ENCODE peak calls at places on chromosomes 7 and 10, in five cellular contexts. One of them, this sample, is unnamed.
A peak's percentile ranks its signal among the peaks of the same experiment; 100 is the strongest.

GRCh38 chr7:128833939-128834310 is 3.7 kb downstream of the FLNC start:
- DNase-seq in IMR-90: no peak
- DNase-seq in CD4-positive, CD25-positive, alpha-beta regulatory T cell: no peak
- DNase-seq in right lobe of liver: no peak
- DNase-seq in cardiac muscle cell: no peak
- DNase-seq in this sample: no peak

GRCh38 chr7:87000344-87000743 is 59.1 kb downstream of the ELAPOR2 start:
- DNase-seq in IMR-90: no peak
- DNase-seq in CD4-positive, CD25-positive, alpha-beta regulatory T cell: no peak
- DNase-seq in right lobe of liver: no peak
- DNase-seq in cardiac muscle cell: no peak
- DNase-seq in this sample: no peak

GRCh38 chr7:47380325-47381131 is 201.4 kb downstream of the TNS3 start:
- DNase-seq in IMR-90: peak; percentile 73
- DNase-seq in CD4-positive, CD25-positive, alpha-beta regulatory T cell: no peak
- DNase-seq in right lobe of liver: no peak
- DNase-seq in cardiac muscle cell: peak; percentile 23
- DNase-seq in this sample: no peak

GRCh38 chr7:42237891-42238531 is 1.0 kb upstream of the GLI3 start:
- DNase-seq in IMR-90: peak; percentile 51
- DNase-seq in CD4-positive, CD25-positive, alpha-beta regulatory T cell: no peak
- DNase-seq in right lobe of liver: peak; percentile 49
- DNase-seq in cardiac muscle cell: peak; percentile 12
- DNase-seq in this sample: no peak

GRCh38 chr10:110002801-110003523 is 4.8 kb upstream of the ADD3 start:
- DNase-seq in IMR-90: no peak
- DNase-seq in CD4-positive, CD25-positive, alpha-beta regulatory T cell: no peak
- DNase-seq in right lobe of liver: no peak
- DNase-seq in cardiac muscle cell: no peak
- DNase-seq in this sample: no peak

GRCh38 chr10:90326498-90327267 is 531.2 kb downstream of the HTR7 start:
- DNase-seq in IMR-90: peak; percentile 50
- DNase-seq in CD4-positive, CD25-positive, alpha-beta regulatory T cell: no peak
- DNase-seq in right lobe of liver: no peak
- DNase-seq in cardiac muscle cell: no peak
- DNase-seq in this sample: no peak

GRCh38 chr7:24221500-24221899 is 62.5 kb upstream of the NPY start:
- DNase-seq in IMR-90: no peak
- DNase-seq in CD4-positive, CD25-positive, alpha-beta regulatory T cell: no peak
- DNase-seq in right lobe of liver: no peak
- DNase-seq in cardiac muscle cell: no peak
- DNase-seq in this sample: no peak

GRCh38 chr10:33841678-33842077 is 507.2 kb upstream of the NRP1 start:
- DNase-seq in IMR-90: no peak
- DNase-seq in CD4-positive, CD25-positive, alpha-beta regulatory T cell: no peak
- DNase-seq in right lobe of liver: no peak
- DNase-seq in cardiac muscle cell: no peak
- DNase-seq in this sample: no peak

GRCh38 chr7:41508755-41509154 is 194.1 kb downstream of the INHBA start:
- DNase-seq in IMR-90: no peak
- DNase-seq in CD4-positive, CD25-positive, alpha-beta regulatory T cell: no peak
- DNase-seq in right lobe of liver: peak; percentile 40
- DNase-seq in cardiac muscle cell: no peak
- DNase-seq in this sample: no peak

GRCh38 chr7:2210551-2211258 is 22.0 kb downstream of the MAD1L1 start:
- DNase-seq in IMR-90: no peak
- DNase-seq in CD4-positive, CD25-positive, alpha-beta regulatory T cell: no peak
- DNase-seq in right lobe of liver: no peak
- DNase-seq in cardiac muscle cell: no peak
- DNase-seq in this sample: no peak

GRCh38 chr10:62380002-62380401 is 5.8 kb downstream of the ZNF365 start:
- DNase-seq in IMR-90: peak; percentile 92
- DNase-seq in CD4-positive, CD25-positive, alpha-beta regulatory T cell: no peak
- DNase-seq in right lobe of liver: no peak
- DNase-seq in cardiac muscle cell: no peak
- DNase-seq in this sample: no peak

GRCh38 chr7:33982425-33982786 is 77.1 kb downstream of the BMPER start:
- DNase-seq in IMR-90: peak; percentile 76
- DNase-seq in CD4-positive, CD25-positive, alpha-beta regulatory T cell: no peak
- DNase-seq in right lobe of liver: no peak
- DNase-seq in cardiac muscle cell: peak; percentile 37
- DNase-seq in this sample: no peak

GRCh38 chr10:44068716-44069482 is 316.0 kb downstream of the CXCL12 start:
- DNase-seq in IMR-90: peak; percentile 28
- DNase-seq in CD4-positive, CD25-positive, alpha-beta regulatory T cell: no peak
- DNase-seq in right lobe of liver: peak; percentile 38
- DNase-seq in cardiac muscle cell: no peak
- DNase-seq in this sample: no peak

GRCh38 chr10:93060887-93061593 is 442 bp downstream of the CYP26C1 start:
- DNase-seq in IMR-90: no peak
- DNase-seq in CD4-positive, CD25-positive, alpha-beta regulatory T cell: no peak
- DNase-seq in right lobe of liver: no peak
- DNase-seq in cardiac muscle cell: no peak
- DNase-seq in this sample: no peak

GRCh38 chr10:35819736-35820135 is 177.6 kb upstream of the FZD8 start:
- DNase-seq in IMR-90: no peak
- DNase-seq in CD4-positive, CD25-positive, alpha-beta regulatory T cell: no peak
- DNase-seq in right lobe of liver: no peak
- DNase-seq in cardiac muscle cell: no peak
- DNase-seq in this sample: no peak

GRCh38 chr7:11130012-11130411 is 156.3 kb downstream of the PHF14 start:
- DNase-seq in IMR-90: peak; percentile 95
- DNase-seq in CD4-positive, CD25-positive, alpha-beta regulatory T cell: no peak
- DNase-seq in right lobe of liver: no peak
- DNase-seq in cardiac muscle cell: no peak
- DNase-seq in this sample: no peak

GRCh38 chr7:41255716-41256115 is 447.2 kb downstream of the INHBA start:
- DNase-seq in IMR-90: no peak
- DNase-seq in CD4-positive, CD25-positive, alpha-beta regulatory T cell: no peak
- DNase-seq in right lobe of liver: no peak
- DNase-seq in cardiac muscle cell: no peak
- DNase-seq in this sample: no peak

GRCh38 chr10:58384536-58384998 is 643 bp upstream of the TFAM start:
- DNase-seq in IMR-90: no peak
- DNase-seq in CD4-positive, CD25-positive, alpha-beta regulatory T cell: no peak
- DNase-seq in right lobe of liver: no peak
- DNase-seq in cardiac muscle cell: peak; percentile 2
- DNase-seq in this sample: no peak

GRCh38 chr7:99926351-99926750 is 3.1 kb downstream of the GJC3 start:
- DNase-seq in IMR-90: no peak
- DNase-seq in CD4-positive, CD25-positive, alpha-beta regulatory T cell: no peak
- DNase-seq in right lobe of liver: no peak
- DNase-seq in cardiac muscle cell: no peak
- DNase-seq in this sample: no peak

GRCh38 chr7:63043657-63044543 is 954.7 kb upstream of the ZNF722 start:
- DNase-seq in IMR-90: no peak
- DNase-seq in CD4-positive, CD25-positive, alpha-beta regulatory T cell: no peak
- DNase-seq in right lobe of liver: no peak
- DNase-seq in cardiac muscle cell: no peak
- DNase-seq in this sample: no peak

GRCh38 chr7:143279186-143280098 is 5.3 kb upstream of the TMEM139 start:
- DNase-seq in IMR-90: peak; percentile 68
- DNase-seq in CD4-positive, CD25-positive, alpha-beta regulatory T cell: peak; percentile 64
- DNase-seq in right lobe of liver: no peak
- DNase-seq in cardiac muscle cell: no peak
- DNase-seq in this sample: peak; percentile 43

GRCh38 chr10:3217301-3217700 is 44.7 kb upstream of the PITRM1 start:
- DNase-seq in IMR-90: peak; percentile 91
- DNase-seq in CD4-positive, CD25-positive, alpha-beta regulatory T cell: no peak
- DNase-seq in right lobe of liver: no peak
- DNase-seq in cardiac muscle cell: no peak
- DNase-seq in this sample: no peak
- H3K27ac ChIP-seq in IMR-90: no peak overlapping the region
- H3K27ac ChIP-seq in CD4-positive, CD25-positive, alpha-beta regulatory T cell: no peak overlapping the region
- H3K27ac ChIP-seq in right lobe of liver: no peak overlapping the region
- H3K27ac ChIP-seq in cardiac muscle cell: no peak overlapping the region
- H3K27ac ChIP-seq in this sample: no peak overlapping the region

DNA sequence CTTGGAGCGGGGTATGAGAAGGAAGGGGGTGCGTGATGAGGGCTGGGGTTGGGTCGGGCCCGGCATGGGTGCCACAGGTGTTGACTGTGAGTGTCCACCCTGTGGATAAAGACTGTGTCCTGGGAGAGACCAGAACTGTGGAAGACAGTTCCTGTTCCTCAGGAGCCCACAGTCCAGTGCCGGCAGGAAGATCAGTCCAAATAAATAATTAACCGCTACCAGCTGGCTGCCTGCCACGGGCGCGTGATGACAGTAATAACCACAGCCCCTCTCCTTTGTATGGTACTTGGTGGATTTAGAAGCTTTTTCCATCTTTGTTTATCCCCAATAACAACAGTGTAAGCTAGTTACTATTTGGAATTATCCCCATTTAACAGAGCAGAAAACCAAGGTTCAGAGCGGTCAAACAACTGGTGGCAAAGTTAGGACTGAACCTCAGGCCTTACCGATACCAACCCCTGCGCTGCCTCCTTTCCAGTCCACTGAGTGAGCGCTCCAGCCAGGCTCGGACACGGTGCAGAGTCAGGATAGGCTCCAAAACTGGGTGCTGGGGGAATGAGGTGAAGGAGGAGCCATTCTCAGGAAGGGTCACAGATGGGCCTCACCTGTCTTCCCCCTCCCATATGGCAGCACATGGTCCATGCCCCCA is 5.1 kb downstream of the ZMIZ1 start:
- DNase-seq in IMR-90: peak; percentile 76
- DNase-seq in CD4-positive, CD25-positive, alpha-beta regulatory T cell: no peak
- DNase-seq in right lobe of liver: peak; percentile 77
- DNase-seq in cardiac muscle cell: no peak
- DNase-seq in this sample: no peak
- H3K27ac ChIP-seq in IMR-90: peak overlapping the region; percentile 21
- H3K27ac ChIP-seq in CD4-positive, CD25-positive, alpha-beta regulatory T cell: no peak overlapping the region
- H3K27ac ChIP-seq in right lobe of liver: peak overlapping the region; percentile 59
- H3K27ac ChIP-seq in cardiac muscle cell: no peak overlapping the region
- H3K27ac ChIP-seq in this sample: no peak overlapping the region

DNA sequence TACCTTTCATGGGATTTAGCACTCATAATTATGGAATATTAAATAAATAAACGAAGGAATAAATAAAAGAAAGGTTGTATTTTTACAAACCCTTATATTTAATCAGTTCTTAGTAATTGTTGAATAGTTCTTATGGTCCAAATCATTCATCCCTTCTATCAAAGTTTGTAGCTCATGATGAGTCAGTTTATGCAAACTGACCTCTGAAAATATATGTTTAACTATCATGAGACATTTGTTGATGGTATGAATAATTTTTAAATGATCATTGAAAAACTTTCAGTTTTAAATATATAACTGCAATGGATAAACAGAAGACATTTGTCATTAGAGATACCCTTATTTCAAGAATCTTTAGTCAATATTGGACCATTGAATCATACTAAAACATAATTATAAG is 411.2 kb upstream of the LRRTM3 start:
- DNase-seq in IMR-90: no peak
- DNase-seq in CD4-positive, CD25-positive, alpha-beta regulatory T cell: no peak
- DNase-seq in right lobe of liver: no peak
- DNase-seq in cardiac muscle cell: no peak
- DNase-seq in this sample: no peak
- H3K27ac ChIP-seq in IMR-90: no peak overlapping the region
- H3K27ac ChIP-seq in CD4-positive, CD25-positive, alpha-beta regulatory T cell: no peak overlapping the region
- H3K27ac ChIP-seq in right lobe of liver: no peak overlapping the region
- H3K27ac ChIP-seq in cardiac muscle cell: no peak overlapping the region
- H3K27ac ChIP-seq in this sample: no peak overlapping the region

DNA sequence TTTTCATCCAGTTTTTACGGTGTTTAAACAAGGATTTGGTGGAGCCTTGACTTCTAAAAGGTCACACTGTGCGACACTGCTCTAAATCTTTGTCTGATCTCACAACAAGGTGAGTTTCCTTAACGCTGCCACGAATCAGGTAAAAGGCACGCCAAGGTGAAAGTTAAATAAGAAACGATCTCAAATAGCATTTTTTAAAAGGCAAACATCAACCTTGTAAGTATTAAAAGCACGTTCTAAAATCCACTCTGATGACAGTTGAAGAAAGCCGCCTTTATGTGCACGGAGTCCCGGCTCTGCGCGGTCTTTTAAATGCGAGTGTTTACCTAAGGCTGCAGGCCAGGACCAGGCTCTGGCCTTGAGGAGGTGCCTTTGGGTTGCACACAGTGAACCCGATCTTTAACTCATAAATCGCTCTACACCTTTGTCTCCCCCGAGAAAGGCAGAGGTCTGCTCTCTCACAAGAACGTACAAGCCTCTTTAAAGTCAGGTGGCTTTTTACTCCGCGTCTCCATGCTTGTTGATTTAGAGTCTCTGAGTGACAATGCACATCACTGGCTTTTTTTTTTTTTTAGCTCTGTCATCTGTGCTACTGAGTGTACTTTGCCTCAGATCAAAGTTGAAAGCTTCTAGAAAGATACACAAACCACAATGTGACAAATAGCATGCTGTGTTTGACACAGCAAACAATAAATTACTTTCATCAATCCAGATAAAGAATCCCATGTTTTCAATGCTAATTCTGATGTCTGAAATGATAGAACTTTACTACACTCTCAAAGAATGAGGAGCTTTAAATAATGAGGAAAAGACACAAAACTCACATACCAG is 25.9 kb upstream of the RNF32 start:
- DNase-seq in IMR-90: no peak
- DNase-seq in CD4-positive, CD25-positive, alpha-beta regulatory T cell: no peak
- DNase-seq in right lobe of liver: no peak
- DNase-seq in cardiac muscle cell: no peak
- DNase-seq in this sample: no peak
- H3K27ac ChIP-seq in IMR-90: no peak overlapping the region
- H3K27ac ChIP-seq in CD4-positive, CD25-positive, alpha-beta regulatory T cell: no peak overlapping the region
- H3K27ac ChIP-seq in right lobe of liver: peak overlapping the region; percentile 95
- H3K27ac ChIP-seq in cardiac muscle cell: no peak overlapping the region
- H3K27ac ChIP-seq in this sample: no peak overlapping the region

GRCh38 chr7:154777023-154777422 is 225.9 kb downstream of the PAXIP1 start:
- DNase-seq in IMR-90: no peak
- DNase-seq in CD4-positive, CD25-positive, alpha-beta regulatory T cell: no peak
- DNase-seq in right lobe of liver: no peak
- DNase-seq in cardiac muscle cell: peak; percentile 13
- DNase-seq in this sample: no peak

GRCh38 chr7:154775681-154776080 is 227.2 kb downstream of the PAXIP1 start:
- DNase-seq in IMR-90: no peak
- DNase-seq in CD4-positive, CD25-positive, alpha-beta regulatory T cell: no peak
- DNase-seq in right lobe of liver: no peak
- DNase-seq in cardiac muscle cell: no peak
- DNase-seq in this sample: no peak

GRCh38 chr7:154777908-154778307 is 225.0 kb downstream of the PAXIP1 start:
- DNase-seq in IMR-90: no peak
- DNase-seq in CD4-positive, CD25-positive, alpha-beta regulatory T cell: no peak
- DNase-seq in right lobe of liver: no peak
- DNase-seq in cardiac muscle cell: no peak
- DNase-seq in this sample: no peak

GRCh38 chr7:154777489-154777888 is 225.4 kb downstream of the PAXIP1 start:
- DNase-seq in IMR-90: no peak
- DNase-seq in CD4-positive, CD25-positive, alpha-beta regulatory T cell: no peak
- DNase-seq in right lobe of liver: no peak
- DNase-seq in cardiac muscle cell: no peak
- DNase-seq in this sample: no peak

DNA sequence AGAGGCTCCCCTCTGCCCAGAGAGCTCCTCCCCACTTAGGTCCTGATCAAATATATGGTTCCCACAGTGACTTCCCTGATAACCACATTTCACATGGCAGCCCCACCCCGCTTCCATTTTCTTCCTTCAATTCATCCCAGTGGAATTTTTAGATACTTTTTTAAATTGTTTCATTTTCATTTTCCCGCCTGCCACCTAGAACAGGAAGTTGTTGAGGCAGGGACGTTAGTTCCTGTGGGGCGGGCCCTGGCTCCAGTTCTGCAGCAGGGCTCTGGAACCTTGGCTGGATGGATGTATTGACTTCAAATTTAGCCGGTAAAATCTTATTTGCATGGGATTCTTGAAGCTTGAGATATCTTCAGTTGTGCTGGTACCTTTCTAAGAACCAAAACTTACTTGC is 226.6 kb downstream of the PAXIP1 start:
- DNase-seq in IMR-90: no peak
- DNase-seq in CD4-positive, CD25-positive, alpha-beta regulatory T cell: no peak
- DNase-seq in right lobe of liver: no peak
- DNase-seq in cardiac muscle cell: no peak
- DNase-seq in this sample: no peak
- H3K27ac ChIP-seq in IMR-90: no peak overlapping the region
- H3K27ac ChIP-seq in CD4-positive, CD25-positive, alpha-beta regulatory T cell: no peak overlapping the region
- H3K27ac ChIP-seq in right lobe of liver: no peak overlapping the region
- H3K27ac ChIP-seq in cardiac muscle cell: no peak overlapping the region
- H3K27ac ChIP-seq in this sample: no peak overlapping the region

This sample was measured in naive thymus-derived CD4-positive, alpha-beta T cell.